ENCODE peak calls at places on chromosomes 4 and X, in six cellular contexts. One of them, this sample, is unnamed.

GRCh38 chr4:157804169-157804543 is 368.7 kb downstream of the GASK1B start:
- DNase-seq in ovary: no peak
- DNase-seq in NB4: no peak
- DNase-seq in uterus: no peak
- DNase-seq in HCT116: no peak
- DNase-seq in Peyer's patch: no peak
- DNase-seq in this sample: no peak

GRCh38 chrX:110454336-110454735 is 95.7 kb downstream of the RTL9 start:
- DNase-seq in ovary: no peak
- DNase-seq in Peyer's patch: no peak
- DNase-seq in HCT116: no peak
- DNase-seq in NB4: no peak
- DNase-seq in uterus: no peak
- DNase-seq in this sample: no peak

GRCh38 chr4:8554555-8555100 is 25.6 kb upstream of the GPR78 start:
- DNase-seq in HCT116: no peak
- DNase-seq in ovary: peak; percentile 28
- DNase-seq in NB4: no peak
- DNase-seq in uterus: no peak
- DNase-seq in Peyer's patch: no peak
- DNase-seq in this sample: no peak

GRCh38 chr4:140935259-140935658 is 179.1 kb upstream of the TBC1D9 start:
- DNase-seq in NB4: no peak
- DNase-seq in HCT116: no peak
- DNase-seq in ovary: no peak
- DNase-seq in uterus: peak; percentile 45
- DNase-seq in Peyer's patch: no peak
- DNase-seq in this sample: no peak

GRCh38 chr4:1654216-1654945 is 29.7 kb downstream of the FAM53A start:
- DNase-seq in NB4: no peak
- DNase-seq in HCT116: no peak
- DNase-seq in Peyer's patch: no peak
- DNase-seq in ovary: peak; percentile 65
- DNase-seq in uterus: no peak
- DNase-seq in this sample: no peak

GRCh38 chrX:68829594-68830485 is 1.0 kb downstream of the EFNB1 start:
- DNase-seq in ovary: no peak
- DNase-seq in Peyer's patch: peak; percentile 14
- DNase-seq in uterus: no peak
- DNase-seq in HCT116: no peak
- DNase-seq in NB4: peak; percentile 25
- DNase-seq in this sample: no peak

GRCh38 chr4:2935762-2936743 is 27.2 kb downstream of the NOP14 start:
- DNase-seq in Peyer's patch: no peak
- DNase-seq in NB4: peak; percentile 80
- DNase-seq in uterus: no peak
- DNase-seq in HCT116: peak; percentile 69
- DNase-seq in ovary: peak; percentile 33
- DNase-seq in this sample: no peak

GRCh38 chr4:153081693-153082092 is 122.5 kb upstream of the TRIM2 start:
- DNase-seq in NB4: no peak
- DNase-seq in ovary: no peak
- DNase-seq in Peyer's patch: no peak
- DNase-seq in HCT116: no peak
- DNase-seq in uterus: no peak
- DNase-seq in this sample: peak; percentile 79

GRCh38 chrX:54494970-54495813 is 842 bp downstream of the FGD1 start:
- DNase-seq in NB4: no peak
- DNase-seq in Peyer's patch: no peak
- DNase-seq in ovary: peak; percentile 56
- DNase-seq in HCT116: no peak
- DNase-seq in uterus: peak; percentile 33
- DNase-seq in this sample: peak; percentile 15

GRCh38 chr4:72449705-72450104 is 119.3 kb downstream of the ADAMTS3 start:
- DNase-seq in ovary: no peak
- DNase-seq in uterus: no peak
- DNase-seq in Peyer's patch: no peak
- DNase-seq in HCT116: no peak
- DNase-seq in NB4: no peak
- DNase-seq in this sample: no peak

GRCh38 chrX:52422884-52423283 is 54.1 kb downstream of the XAGE2 start:
- DNase-seq in Peyer's patch: no peak
- DNase-seq in HCT116: no peak
- DNase-seq in NB4: no peak
- DNase-seq in ovary: no peak
- DNase-seq in uterus: no peak
- DNase-seq in this sample: no peak

GRCh38 chrX:141989802-141990201 is 86.1 kb downstream of the MAGEC1 start:
- DNase-seq in HCT116: no peak
- DNase-seq in uterus: no peak
- DNase-seq in ovary: no peak
- DNase-seq in NB4: no peak
- DNase-seq in Peyer's patch: no peak
- DNase-seq in this sample: no peak

GRCh38 chrX:46376246-46376885 is 168.9 kb downstream of the ZNF674 start:
- DNase-seq in Peyer's patch: no peak
- DNase-seq in uterus: peak; percentile 20
- DNase-seq in HCT116: peak; percentile 56
- DNase-seq in NB4: peak; percentile 62
- DNase-seq in ovary: no peak
- DNase-seq in this sample: peak; percentile 14

GRCh38 chr4:27187786-27188185 is 327.1 kb downstream of the STIM2 start:
- DNase-seq in uterus: no peak
- DNase-seq in Peyer's patch: no peak
- DNase-seq in NB4: no peak
- DNase-seq in ovary: no peak
- DNase-seq in HCT116: no peak
- DNase-seq in this sample: no peak

GRCh38 chr4:45442466-45442865 is 681.4 kb downstream of the GABRG1 start:
- DNase-seq in HCT116: no peak
- DNase-seq in Peyer's patch: no peak
- DNase-seq in NB4: peak; percentile 11
- DNase-seq in ovary: no peak
- DNase-seq in uterus: no peak
- DNase-seq in this sample: no peak

GRCh38 chr4:11724731-11725130 is 296.0 kb upstream of the HS3ST1 start:
- DNase-seq in Peyer's patch: no peak
- DNase-seq in ovary: no peak
- DNase-seq in uterus: no peak
- DNase-seq in HCT116: no peak
- DNase-seq in NB4: no peak
- DNase-seq in this sample: no peak

GRCh38 chr4:71375494-71375893 is 36.7 kb downstream of the SLC4A4 start:
- DNase-seq in Peyer's patch: no peak
- DNase-seq in HCT116: no peak
- DNase-seq in ovary: no peak
- DNase-seq in NB4: no peak
- DNase-seq in uterus: no peak
- DNase-seq in this sample: no peak

GRCh38 chr4:55925235-55925634 is 23.5 kb upstream of the CEP135 start:
- DNase-seq in ovary: no peak
- DNase-seq in HCT116: no peak
- DNase-seq in NB4: no peak
- DNase-seq in uterus: no peak
- DNase-seq in Peyer's patch: no peak
- DNase-seq in this sample: no peak

GRCh38 chrX:41029332-41029731 is 55.9 kb upstream of the USP9X start:
- DNase-seq in NB4: no peak
- DNase-seq in Peyer's patch: no peak
- DNase-seq in uterus: no peak
- DNase-seq in ovary: no peak
- DNase-seq in HCT116: no peak
- DNase-seq in this sample: no peak

GRCh38 chr4:123740236-123740635 is 343.6 kb downstream of the SPRY1 start:
- DNase-seq in Peyer's patch: no peak
- DNase-seq in uterus: no peak
- DNase-seq in NB4: no peak
- DNase-seq in HCT116: no peak
- DNase-seq in ovary: no peak
- DNase-seq in this sample: no peak

GRCh38 chr4:185510803-185511202 is 24.5 kb downstream of the PDLIM3 start:
- DNase-seq in HCT116: no peak
- DNase-seq in Peyer's patch: no peak
- DNase-seq in ovary: no peak
- DNase-seq in NB4: no peak
- DNase-seq in uterus: no peak
- DNase-seq in this sample: no peak

GRCh38 chrX:24202465-24203031 is 53.0 kb downstream of the ZFX start:
- DNase-seq in NB4: no peak
- DNase-seq in Peyer's patch: no peak
- DNase-seq in uterus: no peak
- DNase-seq in ovary: no peak
- DNase-seq in HCT116: no peak
- DNase-seq in this sample: no peak

DNA sequence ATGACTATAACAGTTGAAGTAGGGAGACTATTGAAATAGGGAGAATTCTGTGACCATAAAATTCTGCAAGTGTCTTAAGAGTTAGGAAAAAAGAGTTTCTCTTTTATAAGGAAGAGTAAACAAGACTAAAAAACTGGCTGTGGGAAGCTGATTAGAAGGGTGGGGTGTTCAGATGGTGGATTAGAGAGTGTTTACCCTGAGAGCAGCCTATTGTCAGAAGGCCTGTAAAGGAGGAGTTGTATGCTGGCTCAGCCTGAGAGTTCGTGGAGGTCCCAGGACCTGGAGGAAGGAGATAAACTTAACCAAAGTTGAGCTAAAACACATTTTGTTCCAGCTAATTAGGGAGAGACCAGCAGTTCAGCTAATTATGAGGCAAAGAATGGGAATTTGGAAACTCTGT is 629.7 kb downstream of the PCDH7 start:
- DNase-seq in HCT116: no peak
- DNase-seq in Peyer's patch: no peak
- DNase-seq in NB4: no peak
- DNase-seq in ovary: no peak
- DNase-seq in uterus: no peak
- DNase-seq in this sample: no peak
- TF ChIP-seq POLR2A in HCT116: no peak
- TF ChIP-seq POLR2A in Peyer's patch: no peak
- TF ChIP-seq POLR2A in NB4: no peak
- TF ChIP-seq POLR2A in ovary: no peak
- TF ChIP-seq POLR2A in uterus: no peak
- TF ChIP-seq POLR2A in this sample: no peak

DNA sequence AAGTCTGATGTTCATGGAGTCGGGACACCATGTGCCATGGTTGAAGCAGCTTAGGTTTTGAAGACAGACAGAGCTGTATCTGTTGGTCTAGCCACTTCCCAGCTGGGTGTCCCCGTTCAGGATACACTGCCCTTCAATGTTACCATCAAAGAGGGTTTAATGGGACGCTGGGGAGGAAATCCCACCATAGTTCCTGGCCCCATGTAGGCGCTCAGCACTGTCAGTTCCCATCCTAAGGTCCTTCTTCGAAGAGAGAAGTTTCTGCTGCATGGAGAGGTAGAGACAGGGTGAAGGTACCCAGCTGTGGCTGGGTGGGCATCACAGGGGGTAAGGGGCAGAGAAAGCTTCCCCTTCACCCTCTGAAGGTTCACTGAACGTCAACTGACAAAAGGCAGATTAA is 3.7 kb downstream of the MGST2 start:
- DNase-seq in uterus: no peak
- DNase-seq in ovary: no peak
- DNase-seq in Peyer's patch: no peak
- DNase-seq in NB4: no peak
- DNase-seq in HCT116: no peak
- DNase-seq in this sample: peak; percentile 26
- H3K4me3 ChIP-seq in uterus: no peak overlapping the region
- H3K4me3 ChIP-seq in ovary: no peak overlapping the region
- H3K4me3 ChIP-seq in Peyer's patch: no peak overlapping the region
- H3K4me3 ChIP-seq in NB4: no peak overlapping the region
- H3K4me3 ChIP-seq in HCT116: no peak overlapping the region
- H3K4me3 ChIP-seq in this sample: no peak overlapping the region

GRCh38 chr4:117085185-117085701 is at the start of gene TRAM1L1:
- DNase-seq in Peyer's patch: no peak
- DNase-seq in ovary: peak; percentile 77
- DNase-seq in HCT116: no peak
- DNase-seq in uterus: peak; percentile 19
- DNase-seq in NB4: no peak
- DNase-seq in this sample: no peak
- TF ChIP-seq CTCF in Peyer's patch: no peak
- TF ChIP-seq CTCF in ovary: no peak
- TF ChIP-seq CTCF in HCT116: no peak
- TF ChIP-seq CTCF in uterus: no peak
- TF ChIP-seq CTCF in NB4: no peak
- TF ChIP-seq CTCF in this sample: no peak

DNA sequence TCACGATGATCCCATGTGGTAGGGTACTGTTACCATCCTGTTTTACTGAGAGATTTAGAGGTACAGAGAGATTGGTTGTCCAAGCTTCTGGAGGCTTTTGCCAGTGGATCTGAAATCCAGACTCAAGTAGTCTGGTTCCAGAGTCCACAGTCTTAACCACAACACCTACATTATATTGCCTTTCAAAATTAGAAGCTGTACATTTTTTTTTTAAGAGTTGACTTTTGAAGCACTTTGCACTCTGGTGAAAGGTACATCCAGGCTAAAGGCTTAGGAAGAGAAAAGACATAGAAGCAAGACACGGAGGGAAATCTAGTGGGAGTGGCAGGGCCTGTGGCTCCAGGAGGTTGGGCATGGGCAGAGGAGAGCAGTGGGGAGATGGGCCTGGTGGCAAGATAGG is 122.1 kb downstream of the AFF1 start:
- DNase-seq in NB4: no peak
- DNase-seq in ovary: no peak
- DNase-seq in uterus: no peak
- DNase-seq in HCT116: no peak
- DNase-seq in Peyer's patch: no peak
- DNase-seq in this sample: no peak
- TF ChIP-seq POLR2A in NB4: no peak
- TF ChIP-seq POLR2A in ovary: no peak
- TF ChIP-seq POLR2A in uterus: no peak
- TF ChIP-seq POLR2A in HCT116: no peak
- TF ChIP-seq POLR2A in Peyer's patch: no peak
- TF ChIP-seq POLR2A in this sample: no peak